ENCODE peak calls at places on chromosomes 11 and 22, in ten cellular contexts. X, N, V, H, K, L, M, R, J and U are unnamed samples.

GRCh38 chr11:20110908-20111669 is 49.2 kb downstream of the DBX1 start:
- DNase-seq in X (peak; percentile 56), N (peak; percentile 74), V (peak; percentile 90), H (peak; percentile 65), K (peak; percentile 50), L (peak; percentile 35), M (peak; percentile 85), R (peak; percentile 78), J (no peak), U (peak; percentile 45)

GRCh38 chr11:120244476-120244875 is 4.5 kb downstream of the POU2F3 start:
- DNase-seq in X (peak; percentile 40), N (peak; percentile 67), V (no peak), H (no peak), K (no peak), L (no peak), M (no peak), R (no peak), J (no peak), U (no peak)

GRCh38 chr11:24234822-24235508 is 261.9 kb upstream of the LUZP2 start:
- DNase-seq in X (peak; percentile 41), N (peak; percentile 77), V (no peak), H (no peak), K (no peak), L (no peak), M (no peak), R (no peak), J (peak; percentile 32), U (no peak)

GRCh38 chr22:30265851-30266444 is 703 bp downstream of the OSM start:
- DNase-seq in X (no peak), N (no peak), V (no peak), H (peak; percentile 90), K (no peak), L (peak; percentile 46), M (no peak), R (no peak), J (no peak), U (no peak)

GRCh38 chr11:112166561-112166960 is 611 bp upstream of the TEX12 start:
- DNase-seq in X (peak; percentile 70), N (peak; percentile 80), V (no peak), H (no peak), K (no peak), L (no peak), M (no peak), R (no peak), J (no peak), U (no peak)

GRCh38 chr11:113184498-113184897 is 129.9 kb upstream of the TTC12 start:
- DNase-seq in X (peak; percentile 89), N (peak; percentile 98), V (no peak), H (no peak), K (no peak), L (no peak), M (peak; percentile 46), R (no peak), J (no peak), U (no peak)

GRCh38 chr11:120645639-120646038 is 134.1 kb downstream of the GRIK4 start:
- DNase-seq in X (peak; percentile 6), N (peak; percentile 12), V (no peak), H (no peak), K (no peak), L (no peak), M (no peak), R (no peak), J (no peak), U (no peak)

GRCh38 chr11:111329306-111330204 is 31.2 kb downstream of the POU2AF3 start:
- DNase-seq in X (no peak), N (no peak), V (no peak), H (no peak), K (no peak), L (peak; percentile 49), M (no peak), R (no peak), J (no peak), U (no peak)

GRCh38 chr11:94791216-94791889 is 23.2 kb downstream of the AMOTL1 start:
- DNase-seq in X (peak; percentile 50), N (peak; percentile 71), V (no peak), H (no peak), K (no peak), L (no peak), M (no peak), R (no peak), J (no peak), U (no peak)

GRCh38 chr11:121931748-121932352 is 184.2 kb downstream of the BLID start:
- DNase-seq in X (no peak), N (peak; percentile 23), V (no peak), H (no peak), K (no peak), L (no peak), M (no peak), R (no peak), J (no peak), U (no peak)

DNA sequence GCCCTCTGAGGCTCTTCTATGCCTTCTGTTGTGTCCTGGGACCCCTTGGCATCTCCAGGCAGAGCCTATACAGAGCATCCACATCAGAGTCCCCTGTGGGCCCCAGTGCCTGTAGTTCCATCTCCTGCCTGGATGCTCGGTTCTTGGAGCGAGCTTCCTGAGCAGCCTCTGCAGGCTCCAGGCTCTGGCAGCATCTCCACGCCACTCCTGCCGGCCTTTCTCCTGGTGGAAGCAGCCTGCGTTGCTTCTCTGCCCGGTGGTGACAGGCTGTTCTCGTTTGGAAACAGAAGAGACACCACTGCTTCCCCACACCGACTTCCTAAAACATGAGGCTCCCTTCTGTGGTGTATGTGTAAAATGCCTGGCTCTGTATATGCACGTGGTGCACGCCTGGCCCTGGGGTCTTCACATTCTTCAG is 52.8 kb downstream of the BCR start:
- DNase-seq in X (peak; percentile 63), N (peak; percentile 39), V (no peak), H (no peak), K (no peak), L (peak; percentile 54), M (no peak), R (peak; percentile 57), J (no peak), U (peak; percentile 13)
- TF ChIP-seq CTCF in X (peak; percentile 16), N (peak; percentile 9), V (no peak), H (no peak), K (no peak), L (no peak), M (no peak), R (no peak), J (peak; percentile 29), U (no peak)

GRCh38 chr22:29031236-29031982 is 30.2 kb downstream of the C22orf31 start:
- DNase-seq in X (peak; percentile 92), N (peak; percentile 97), V (peak; percentile 89), H (no peak), K (no peak), L (peak; percentile 61), M (peak; percentile 91), R (peak; percentile 70), J (peak; percentile 79), U (peak; percentile 41)
- TF ChIP-seq CTCF in X (peak; percentile 23), N (peak; percentile 40), V (no peak), H (no peak), K (peak; percentile 47), L (no peak), M (no peak), R (peak; percentile 33), J (peak; percentile 26), U (no peak)

GRCh38 chr22:23704062-23704461 is 13.2 kb downstream of the RGL4 start:
- DNase-seq in X (no peak), N (no peak), V (no peak), H (no peak), K (no peak), L (no peak), M (no peak), R (no peak), J (no peak), U (no peak)
- TF ChIP-seq CTCF in X (no peak), N (no peak), V (no peak), H (no peak), K (no peak), L (no peak), M (no peak), R (no peak), J (no peak), U (no peak)

DNA sequence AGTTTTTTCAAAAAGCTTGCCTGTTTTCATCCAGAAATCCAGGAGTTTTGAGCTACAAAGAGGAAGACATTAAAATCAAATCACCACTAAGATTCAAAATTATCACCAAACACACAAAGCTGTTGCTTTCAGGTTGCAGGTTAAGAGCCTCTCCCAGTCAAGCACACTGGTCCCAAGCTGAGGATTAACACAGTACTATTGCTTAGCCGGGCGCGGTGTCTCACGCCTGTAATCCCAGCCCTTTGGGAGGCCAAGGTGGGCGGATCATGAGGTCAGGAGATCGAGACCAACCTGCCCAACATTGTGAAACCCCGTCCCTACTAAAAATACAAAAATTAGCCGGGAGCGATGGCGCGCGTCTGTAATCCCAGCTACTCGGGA is 1165.1 kb downstream of the LRRC4C start:
- DNase-seq in X (no peak), N (no peak), V (no peak), H (no peak), K (no peak), L (no peak), M (no peak), R (no peak), J (no peak), U (no peak)
- TF ChIP-seq CTCF in X (no peak), N (no peak), V (no peak), H (peak; percentile 7), K (no peak), L (no peak), M (no peak), R (no peak), J (no peak), U (no peak)

GRCh38 chr22:33958741-33959140 is 38.5 kb upstream of the LARGE1 start:
- DNase-seq in X (no peak), N (no peak), V (no peak), H (peak; percentile 7), K (no peak), L (no peak), M (no peak), R (no peak), J (no peak), U (no peak)
- TF ChIP-seq CTCF in X (no peak), N (no peak), V (no peak), H (no peak), K (no peak), L (no peak), M (no peak), R (no peak), J (no peak), U (no peak)

GRCh38 chr11:45209480-45209879 is 63.0 kb downstream of the PRDM11 start:
- DNase-seq in X (no peak), N (no peak), V (no peak), H (no peak), K (no peak), L (no peak), M (no peak), R (no peak), J (no peak), U (no peak)

GRCh38 chr11:45208135-45208534 is 61.7 kb downstream of the PRDM11 start:
- DNase-seq in X (no peak), N (no peak), V (no peak), H (no peak), K (no peak), L (no peak), M (no peak), R (no peak), J (no peak), U (no peak)

GRCh38 chr11:45205978-45206377 is 59.5 kb downstream of the PRDM11 start:
- DNase-seq in X (no peak), N (no peak), V (no peak), H (no peak), K (no peak), L (no peak), M (no peak), R (no peak), J (no peak), U (no peak)

GRCh38 chr11:45209000-45209399 is 62.6 kb downstream of the PRDM11 start:
- DNase-seq in X (no peak), N (no peak), V (no peak), H (no peak), K (no peak), L (no peak), M (no peak), R (no peak), J (no peak), U (no peak)

GRCh38 chr11:45204761-45205160 is 58.3 kb downstream of the PRDM11 start:
- DNase-seq in X (peak; percentile 28), N (peak; percentile 56), V (no peak), H (no peak), K (no peak), L (no peak), M (no peak), R (no peak), J (no peak), U (no peak)
- TF ChIP-seq CTCF in X (peak; percentile 29), N (peak; percentile 73), V (no peak), H (no peak), K (no peak), L (no peak), M (no peak), R (no peak), J (no peak), U (no peak)